ENCODE peak calls at places on chromosomes 4 and X, in ten cellular contexts. K is breast epithelium, O is ovary, F is hepatocyte, T is left ventricle myocardium inferior, Y is A673, S is psoas muscle, Q is sigmoid colon, W is thyroid gland, R is SK-N-SH. B is an unnamed sample.

GRCh38 chr4:53863731-53864130 is 200.7 kb downstream of the CHIC2 start:
- DNase-seq in W (no peak), Q (no peak), K (no peak), O (no peak), F (no peak), Y (no peak), T (peak; percentile 22), S (no peak), R (no peak), B (peak; percentile 56)

GRCh38 chrX:154987940-154988339 is 34.6 kb downstream of the F8 start:
- DNase-seq in O (no peak), Y (no peak), R (no peak), T (no peak), K (no peak), F (no peak), W (no peak), Q (no peak), S (no peak), B (no peak)

GRCh38 chr4:152023674-152024073 is 262.9 kb upstream of the GATB start:
- DNase-seq in Y (no peak), T (no peak), O (no peak), R (no peak), S (no peak), W (no peak), K (no peak), Q (no peak), F (no peak), B (no peak)

GRCh38 chr4:189414021-189414420 is 526.7 kb upstream of the FRG1 start:
- DNase-seq in K (no peak), W (no peak), O (no peak), Q (no peak), Y (no peak), T (no peak), F (no peak), R (no peak), S (no peak), B (no peak)

GRCh38 chrX:54785901-54786300 is 12.2 kb downstream of the ITIH6 start:
- DNase-seq in T (no peak), Y (peak; percentile 17), S (no peak), Q (no peak), W (peak; percentile 1), O (no peak), K (no peak), F (no peak), R (no peak), B (no peak)

GRCh38 chr4:140095694-140096482 is 58.1 kb downstream of the MAML3 start:
- DNase-seq in T (peak; percentile 33), F (peak; percentile 44), W (no peak), O (no peak), R (peak; percentile 37), K (no peak), S (no peak), Y (peak; percentile 93), Q (peak; percentile 68), B (peak; percentile 23)

GRCh38 chrX:123745511-123745910 is 12.7 kb upstream of the THOC2 start:
- DNase-seq in F (no peak), S (no peak), T (no peak), O (no peak), W (no peak), K (no peak), Y (no peak), R (peak; percentile 44), Q (no peak), B (no peak)

GRCh38 chr4:39442910-39443480 is 15.7 kb downstream of the RPL9 start:
- DNase-seq in R (no peak), O (no peak), Y (no peak), K (no peak), T (no peak), F (no peak), Q (no peak), W (no peak), S (no peak), B (no peak)

GRCh38 chr4:80014531-80014930 is 58.5 kb downstream of the ANTXR2 start:
- DNase-seq in R (no peak), Y (no peak), K (no peak), Q (no peak), F (no peak), S (no peak), O (no peak), T (no peak), W (no peak), B (no peak)

GRCh38 chr4:186634591-186635128 is 79.3 kb upstream of the MTNR1A start:
- DNase-seq in T (no peak), S (no peak), W (no peak), Y (no peak), K (no peak), Q (no peak), O (no peak), F (no peak), R (no peak), B (no peak)

GRCh38 chr4:101806914-101807313 is 16.4 kb downstream of the BANK1 start:
- DNase-seq in R (no peak), F (no peak), S (no peak), K (no peak), T (no peak), Q (no peak), Y (peak; percentile 22), W (peak; percentile 57), O (no peak), B (no peak)

GRCh38 chrX:135535077-135535630 is 14.7 kb downstream of the INTS6L start:
- DNase-seq in O (no peak), Q (no peak), R (no peak), Y (no peak), T (no peak), S (no peak), F (no peak), K (no peak), W (no peak), B (no peak)

GRCh38 chrX:135528274-135528673 is 7.8 kb downstream of the INTS6L start:
- DNase-seq in K (no peak), T (no peak), S (no peak), R (no peak), W (no peak), Y (no peak), Q (no peak), O (no peak), F (no peak), B (no peak)

GRCh38 chrX:135530097-135530496 is 9.6 kb downstream of the INTS6L start:
- DNase-seq in R (no peak), O (no peak), K (no peak), F (no peak), Q (no peak), T (no peak), W (no peak), S (no peak), Y (no peak), B (no peak)

GRCh38 chrX:135528756-135529155 is 8.3 kb downstream of the INTS6L start:
- DNase-seq in T (no peak), K (no peak), R (no peak), W (no peak), Q (no peak), O (no peak), Y (no peak), F (no peak), S (no peak), B (no peak)

GRCh38 chrX:135531813-135532212 is 11.4 kb downstream of the INTS6L start:
- DNase-seq in O (no peak), S (no peak), R (no peak), Y (no peak), F (no peak), Q (no peak), K (no peak), W (no peak), T (no peak), B (no peak)
- H3K4me3 ChIP-seq in O (no peak overlapping the region), S (no peak overlapping the region), R (no peak overlapping the region), Y (no peak overlapping the region), F (no peak overlapping the region), Q (no peak overlapping the region), K (no peak overlapping the region), W (no peak overlapping the region), T (no peak overlapping the region), B (no peak overlapping the region)

DNA sequence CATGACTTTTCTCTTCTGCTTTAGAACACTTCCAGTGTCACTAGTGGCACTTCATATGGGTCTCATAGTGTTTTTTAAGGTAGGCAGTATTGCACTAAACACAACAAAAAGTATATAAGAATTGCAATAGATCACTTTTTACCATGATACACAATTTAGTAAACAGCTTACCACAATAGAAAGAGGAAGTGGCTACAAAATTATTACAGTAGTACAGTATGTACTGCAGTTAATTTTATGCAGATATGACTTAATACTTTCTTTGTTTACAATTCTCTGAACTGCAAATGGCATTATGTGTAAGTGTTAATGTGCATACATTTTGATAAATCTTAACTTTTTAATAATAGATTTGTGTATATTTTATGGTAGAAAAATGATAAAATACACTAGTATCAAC is 157.3 kb downstream of the RRAGB start:
- DNase-seq in Y (no peak), O (no peak), W (no peak), F (no peak), K (no peak), S (no peak), T (no peak), R (no peak), Q (no peak), B (no peak)
- H3K9me3 ChIP-seq in Y (no peaks in the 10 kb centered on the region), O (no peaks in the 10 kb centered on the region), W (no peaks in the 10 kb centered on the region), F (peaks cover 6% of the 10 kb centered on the region), K (peaks cover 18% of the 10 kb centered on the region), S (peaks cover 6% of the 10 kb centered on the region), T (peaks cover 8% of the 10 kb centered on the region), R (peaks cover 2% of the 10 kb centered on the region), Q (no peaks in the 10 kb centered on the region), B (no peaks in the 10 kb centered on the region)

GRCh38 chr4:4726051-4726450 is 133.4 kb upstream of the MSX1 start:
- DNase-seq in Y (no peak), R (no peak), K (no peak), F (no peak), Q (no peak), W (no peak), S (no peak), O (no peak), T (no peak), B (no peak)
- TF ChIP-seq CTCF in Y (peak; percentile 37), R (peak; percentile 50), K (no peak), F (peak; percentile 11), Q (no peak), W (no peak), S (no peak), O (no peak), T (no peak), B (no peak)

DNA sequence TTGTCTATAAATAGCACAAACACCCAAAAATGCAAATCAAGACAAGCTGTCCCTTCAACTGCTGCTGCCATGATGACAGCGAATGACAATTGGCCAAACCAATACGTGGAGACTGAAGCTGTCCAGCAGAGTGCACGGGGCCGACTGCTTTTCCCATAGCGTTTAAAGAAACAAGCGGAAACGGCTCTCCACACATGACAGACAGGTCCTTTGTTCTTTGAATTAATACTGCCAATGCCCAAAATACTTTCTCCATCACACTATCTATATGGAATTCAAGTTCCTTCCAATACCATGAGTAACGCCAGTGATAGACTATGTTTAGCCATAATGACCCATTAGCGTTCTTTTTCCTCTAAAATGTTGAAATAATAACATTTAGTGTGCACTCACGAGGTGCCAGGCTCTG is 35.5 kb downstream of the AFAP1 start:
- DNase-seq in O (no peak), W (no peak), Y (no peak), S (no peak), T (no peak), Q (no peak), R (no peak), F (no peak), K (no peak), B (no peak)
- H3K4me3 ChIP-seq in O (no peak overlapping the region), W (no peak overlapping the region), Y (no peak overlapping the region), S (no peak overlapping the region), T (no peak overlapping the region), Q (no peak overlapping the region), R (peak overlapping the region; percentile 38), F (no peak overlapping the region), K (no peak overlapping the region), B (no peak overlapping the region)

B was measured in heart right ventricle.